ENCODE peak calls at places on chromosome 2, in four cellular contexts. V is cortex of kidney, C is lung microvascular endothelial cell, B is transverse colon. U is an unnamed sample.

GRCh38 chr2:26770986-26771586 is 7.0 kb downstream of the SLC35F6 start:
- DNase-seq in V (no peak), C (peak), B (peak), U (peak)

GRCh38 chr2:217434183-217434620 is 568.6 kb downstream of the TNS1 start:
- DNase-seq in V (no peak), C (peak), B (peak), U (peak)

GRCh38 chr2:114784046-114784445 is 341.6 kb downstream of the DPP10 start:
- DNase-seq in V (no peak), C (no peak), B (no peak), U (no peak)

GRCh38 chr2:189625636-189626035 is 35.6 kb upstream of the ASNSD1 start:
- DNase-seq in V (no peak), C (no peak), B (no peak), U (no peak)

GRCh38 chr2:217995741-217996141 is 7.1 kb downstream of the TNS1 start:
- DNase-seq in V (no peak), C (no peak), B (no peak), U (no peak)

GRCh38 chr2:173943139-173943538 is 22.0 kb downstream of the SP3 start:
- DNase-seq in V (no peak), C (peak), B (no peak), U (no peak)

GRCh38 chr2:18993756-18994155 is 364.7 kb downstream of the OSR1 start:
- DNase-seq in V (no peak), C (no peak), B (no peak), U (no peak)

GRCh38 chr2:112031916-112032582 is 23.0 kb upstream of the TMEM87B start:
- DNase-seq in V (no peak), C (peak), B (no peak), U (no peak)

GRCh38 chr2:10208736-10209135 is 86.2 kb downstream of the RRM2 start:
- DNase-seq in V (no peak), C (no peak), B (no peak), U (no peak)

GRCh38 chr2:137888845-137889244 is 75.4 kb upstream of the HNMT start:
- DNase-seq in V (no peak), C (peak), B (peak), U (no peak)

GRCh38 chr2:216773072-216773471 is 77.7 kb upstream of the IGFBP5 start:
- DNase-seq in V (no peak), C (no peak), B (no peak), U (no peak)

GRCh38 chr2:86453838-86454237 is 12.7 kb downstream of the KDM3A start:
- DNase-seq in V (no peak), C (peak), B (peak), U (no peak)

GRCh38 chr2:166344286-166345113 is 31.2 kb downstream of the SCN9A start:
- DNase-seq in V (no peak), C (no peak), B (no peak), U (no peak)

GRCh38 chr2:106523980-106524665 is 37.0 kb downstream of the CD8B2 start:
- DNase-seq in V (no peak), C (no peak), B (no peak), U (no peak)

GRCh38 chr2:101153811-101154210 is 2.6 kb upstream of the TBC1D8 start:
- DNase-seq in V (no peak), C (no peak), B (no peak), U (no peak)

GRCh38 chr2:222733846-222734689 is 62.6 kb downstream of the MOGAT1 start:
- DNase-seq in V (no peak), C (no peak), B (no peak), U (no peak)

GRCh38 chr2:43068053-43068471 is 158.3 kb downstream of the ZFP36L2 start:
- DNase-seq in V (no peak), C (no peak), B (peak), U (no peak)

GRCh38 chr2:186862869-186863709 is 14.1 kb upstream of the ZSWIM2 start:
- DNase-seq in V (no peak), C (peak), B (no peak), U (peak)

GRCh38 chr2:195837987-195838386 is 181.0 kb downstream of the SLC39A10 start:
- DNase-seq in V (no peak), C (no peak), B (no peak), U (no peak)

GRCh38 chr2:8541636-8542035 is 140.2 kb upstream of the ID2 start:
- DNase-seq in V (no peak), C (no peak), B (no peak), U (no peak)

U was measured in GM13976.